ENCODE peak calls at places on chromosomes 3 and 15, in eight cellular contexts. M is lower lobe of right lung, D is HL-60, S is body of pancreas, W is sigmoid colon, T is heart left ventricle, E is A549, L is hepatocyte. C is an unnamed sample.

GRCh38 chr3:4524423-4524769 is 31.2 kb downstream of the ITPR1 start:
- DNase-seq in M (no peak), D (no peak), S (no peak), W (no peak), T (peak; percentile 67), E (no peak), L (no peak), C (peak; percentile 88)

GRCh38 chr3:43055806-43056770 is 49.8 kb downstream of the POMGNT2 start:
- DNase-seq in M (no peak), D (no peak), S (no peak), W (no peak), T (no peak), E (no peak), L (no peak), C (no peak)

GRCh38 chr15:90412356-90413194 is 24.5 kb downstream of the IQGAP1 start:
- DNase-seq in M (peak; percentile 63), D (peak; percentile 82), S (peak; percentile 20), W (no peak), T (peak; percentile 41), E (peak; percentile 47), L (peak; percentile 72), C (peak; percentile 86)

GRCh38 chr3:45892161-45892560 is 5.8 kb downstream of the CCR9 start:
- DNase-seq in M (no peak), D (no peak), S (no peak), W (no peak), T (no peak), E (no peak), L (no peak), C (no peak)

GRCh38 chr3:63960048-63960711 is 48.0 kb upstream of the SCAANT1 start:
- DNase-seq in M (no peak), D (peak; percentile 63), S (peak; percentile 48), W (no peak), T (peak; percentile 33), E (peak; percentile 60), L (no peak), C (no peak)

GRCh38 chr15:57797145-57797544 is 90.6 kb downstream of the POLR2M start:
- DNase-seq in M (no peak), D (no peak), S (no peak), W (no peak), T (no peak), E (no peak), L (no peak), C (no peak)

GRCh38 chr15:36301931-36302330 is 277.5 kb upstream of the CDIN1 start:
- DNase-seq in M (no peak), D (no peak), S (no peak), W (no peak), T (no peak), E (no peak), L (no peak), C (no peak)

GRCh38 chr15:65787260-65787659 is 4.8 kb downstream of the DENND4A start:
- DNase-seq in M (no peak), D (no peak), S (no peak), W (no peak), T (no peak), E (no peak), L (no peak), C (no peak)

GRCh38 chr15:55574096-55574495 is 14.0 kb downstream of the PYGO1 start:
- DNase-seq in M (no peak), D (no peak), S (no peak), W (no peak), T (no peak), E (no peak), L (no peak), C (no peak)

GRCh38 chr15:37125143-37125542 is 24.8 kb upstream of the MEIS2 start:
- DNase-seq in M (no peak), D (no peak), S (no peak), W (peak; percentile 61), T (no peak), E (no peak), L (no peak), C (peak; percentile 67)

GRCh38 chr3:170714151-170714550 is 128.3 kb upstream of the SLC7A14 start:
- DNase-seq in M (no peak), D (no peak), S (no peak), W (no peak), T (no peak), E (no peak), L (no peak), C (peak; percentile 66)

GRCh38 chr3:101780661-101781060 is 1.6 kb downstream of the NXPE3 start:
- DNase-seq in M (no peak), D (no peak), S (no peak), W (no peak), T (no peak), E (peak; percentile 70), L (peak; percentile 56), C (no peak)

GRCh38 chr15:69818529-69818928 is 279.2 kb downstream of the TLE3 start:
- DNase-seq in M (no peak), D (no peak), S (no peak), W (no peak), T (no peak), E (no peak), L (no peak), C (no peak)

GRCh38 chr15:69813881-69814280 is 283.8 kb downstream of the TLE3 start:
- DNase-seq in M (no peak), D (no peak), S (no peak), W (no peak), T (no peak), E (no peak), L (no peak), C (no peak)

GRCh38 chr15:69816522-69816921 is 281.2 kb downstream of the TLE3 start:
- DNase-seq in M (no peak), D (no peak), S (no peak), W (no peak), T (no peak), E (no peak), L (no peak), C (no peak)

GRCh38 chr15:69812881-69813280 is 284.8 kb downstream of the TLE3 start:
- DNase-seq in M (no peak), D (no peak), S (no peak), W (no peak), T (no peak), E (no peak), L (peak; percentile 19), C (no peak)

DNA sequence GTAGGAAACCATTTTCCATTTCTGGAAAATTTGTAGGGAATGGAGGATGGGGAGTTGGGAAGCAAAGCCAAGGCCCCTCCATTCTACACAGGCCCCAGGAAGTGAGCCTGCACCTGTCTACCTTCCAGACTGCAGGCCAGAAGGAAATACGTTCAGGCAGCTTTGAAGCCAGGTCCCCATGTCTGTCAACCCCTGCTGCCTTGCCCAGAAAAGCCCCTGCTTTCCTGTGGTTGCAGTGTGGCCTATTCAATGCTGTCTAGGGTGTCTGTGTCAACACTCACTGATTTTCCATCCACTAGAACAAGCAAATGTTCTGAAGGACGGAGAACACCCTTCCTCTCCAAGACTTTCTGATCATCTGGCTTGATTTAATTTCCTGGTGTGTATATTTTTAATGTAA is 281.9 kb downstream of the TLE3 start:
- DNase-seq in M (no peak), D (no peak), S (no peak), W (no peak), T (no peak), E (no peak), L (no peak), C (no peak)
- H3K27ac ChIP-seq in M (no peak overlapping the region), D (no peak overlapping the region), S (no peak overlapping the region), W (no peak overlapping the region), T (no peak overlapping the region), E (no peak overlapping the region), L (no peak overlapping the region), C (no peak overlapping the region)

DNA sequence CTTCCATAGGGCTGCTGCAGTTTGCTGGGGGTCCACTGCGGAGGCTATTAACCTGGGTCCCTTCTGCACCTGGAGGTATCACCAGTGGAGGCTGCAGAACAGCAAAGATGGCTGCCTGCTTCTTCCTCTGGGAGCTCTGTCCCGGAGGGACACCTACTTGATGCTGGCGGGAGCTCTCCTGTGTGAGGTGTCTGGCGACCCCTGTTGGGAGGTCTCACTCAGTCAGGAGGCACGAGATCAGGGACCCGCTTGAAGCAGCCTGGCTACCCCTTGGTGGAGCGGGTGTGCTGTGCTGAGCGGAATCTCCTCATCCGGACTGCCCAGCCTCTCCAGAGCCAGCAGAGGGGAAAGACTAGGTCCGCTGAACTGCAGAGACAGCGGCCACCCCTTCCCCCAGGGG is 56.0 kb upstream of the CTXND1 start:
- DNase-seq in M (no peak), D (no peak), S (no peak), W (no peak), T (no peak), E (peak; percentile 31), L (no peak), C (no peak)
- TF ChIP-seq CTCF in M (no peak), D (no peak), S (no peak), W (no peak), T (no peak), E (no peak), L (no peak), C (no peak)

GRCh38 chr3:128734523-128735189 is 8.7 kb downstream of the RAB7A start:
- DNase-seq in M (no peak), D (no peak), S (no peak), W (no peak), T (no peak), E (no peak), L (no peak), C (no peak)

GRCh38 chr3:128735884-128736283 is 9.9 kb downstream of the RAB7A start:
- DNase-seq in M (no peak), D (no peak), S (no peak), W (no peak), T (no peak), E (no peak), L (no peak), C (no peak)

GRCh38 chr3:128736598-128736997 is 10.6 kb downstream of the RAB7A start:
- DNase-seq in M (no peak), D (no peak), S (no peak), W (peak; percentile 7), T (no peak), E (no peak), L (no peak), C (no peak)

GRCh38 chr3:128730521-128730920 is 4.5 kb downstream of the RAB7A start:
- DNase-seq in M (no peak), D (no peak), S (no peak), W (no peak), T (no peak), E (no peak), L (no peak), C (no peak)

DNA sequence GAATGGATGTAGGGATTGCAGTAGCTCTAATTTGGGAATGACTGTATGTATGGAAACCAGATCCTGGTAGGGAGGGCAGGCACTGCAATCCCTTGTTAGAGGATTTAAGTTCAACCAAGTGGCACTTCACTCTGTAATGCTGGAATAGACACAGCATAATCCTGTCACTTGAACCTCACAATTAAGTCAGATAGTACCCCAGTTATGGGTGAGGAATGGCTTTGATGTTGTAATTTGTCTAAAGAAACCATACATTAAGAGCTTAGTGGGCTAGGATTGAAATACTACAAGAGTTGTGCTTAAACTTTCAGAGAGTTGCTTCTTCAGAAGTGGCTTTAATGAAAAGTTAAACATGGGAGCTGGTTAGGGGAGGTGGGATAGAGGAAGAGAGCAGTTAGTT is 9.3 kb downstream of the RAB7A start:
- DNase-seq in M (no peak), D (no peak), S (no peak), W (no peak), T (no peak), E (no peak), L (no peak), C (no peak)
- H3K27ac ChIP-seq in M (no peak overlapping the region), D (no peak overlapping the region), S (no peak overlapping the region), W (no peak overlapping the region), T (no peak overlapping the region), E (no peak overlapping the region), L (peak overlapping the region; percentile 5), C (peak overlapping the region; percentile 67)

GRCh38 chr3:190339130-190339529 is 16.9 kb upstream of the CLDN1 start:
- DNase-seq in M (no peak), D (no peak), S (no peak), W (no peak), T (no peak), E (no peak), L (no peak), C (no peak)
- TF ChIP-seq CTCF in M (no peak), D (no peak), S (no peak), W (no peak), T (no peak), E (peak; percentile 5), L (peak; percentile 10), C (no peak)